ENCODE peak calls at places on chromosomes 7 and 10, in five cellular contexts. Q, I, V, X and P are unnamed samples.
A peak's percentile ranks its signal among the peaks of the same experiment; 100 is the strongest.

GRCh38 chr7:130821864-130822263 is 87.9 kb upstream of the KLF14 start:
- DNase-seq in V (no peak), X (no peak), I (peak; percentile 71), Q (no peak), P (no peak)

GRCh38 chr7:100894860-100895700 is 608 bp downstream of the ACHE start:
- DNase-seq in X (peak; percentile 60), V (peak; percentile 66), I (no peak), Q (peak; percentile 80), P (no peak)

GRCh38 chr7:55570939-55571338 is 1.4 kb downstream of the VOPP1 start:
- DNase-seq in I (peak; percentile 91), Q (no peak), V (no peak), X (no peak), P (peak; percentile 88)

GRCh38 chr7:98366562-98366938 is 34.3 kb downstream of the BAIAP2L1 start:
- DNase-seq in Q (no peak), I (no peak), X (no peak), V (no peak), P (no peak)

GRCh38 chr7:129875745-129876411 is 76.9 kb downstream of the UBE2H start:
- DNase-seq in V (no peak), Q (no peak), X (no peak), I (peak; percentile 84), P (peak; percentile 89)

GRCh38 chr7:138303230-138304070 is 156.6 kb upstream of the TRIM24 start:
- DNase-seq in X (no peak), V (no peak), Q (no peak), I (no peak), P (no peak)

GRCh38 chr10:3935933-3936359 is 150.9 kb upstream of the KLF6 start:
- DNase-seq in V (no peak), I (peak; percentile 48), X (peak; percentile 78), Q (no peak), P (peak; percentile 32)

GRCh38 chr7:49790209-49790608 is 16.8 kb downstream of the VWC2 start:
- DNase-seq in X (no peak), I (no peak), Q (no peak), V (no peak), P (no peak)

DNA sequence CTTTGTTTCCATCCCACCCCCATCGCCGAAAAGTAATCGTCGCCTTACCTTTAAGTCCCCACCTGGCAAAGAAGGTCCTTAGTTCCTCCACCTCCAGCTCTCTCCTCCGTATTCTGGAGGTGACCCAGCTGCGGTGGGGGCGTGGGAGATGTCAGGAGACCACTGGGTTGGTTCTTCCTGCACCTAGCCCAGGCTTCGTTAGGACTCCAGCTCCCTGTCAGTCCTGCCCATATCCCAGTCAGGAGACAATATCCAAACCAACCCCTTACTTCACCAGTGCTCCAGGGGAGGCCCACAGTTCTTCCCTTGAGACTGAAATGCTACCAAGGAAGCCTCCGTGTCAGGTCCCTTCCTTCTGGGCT is 693 bp downstream of the ADIRF start:
- DNase-seq in V (no peak), Q (no peak), X (no peak), I (no peak), P (no peak)
- H3K4me3 ChIP-seq in V (peak overlapping the region; percentile 63), Q (peak overlapping the region; percentile 72), X (peak overlapping the region; percentile 55), I (peak overlapping the region; percentile 74), P (peak overlapping the region; percentile 50)

GRCh38 chr7:32427769-32428291 is 62.4 kb downstream of the LSM5 start:
- DNase-seq in V (peak; percentile 83), I (peak; percentile 79), Q (peak; percentile 86), X (peak; percentile 75), P (peak; percentile 68)

DNA sequence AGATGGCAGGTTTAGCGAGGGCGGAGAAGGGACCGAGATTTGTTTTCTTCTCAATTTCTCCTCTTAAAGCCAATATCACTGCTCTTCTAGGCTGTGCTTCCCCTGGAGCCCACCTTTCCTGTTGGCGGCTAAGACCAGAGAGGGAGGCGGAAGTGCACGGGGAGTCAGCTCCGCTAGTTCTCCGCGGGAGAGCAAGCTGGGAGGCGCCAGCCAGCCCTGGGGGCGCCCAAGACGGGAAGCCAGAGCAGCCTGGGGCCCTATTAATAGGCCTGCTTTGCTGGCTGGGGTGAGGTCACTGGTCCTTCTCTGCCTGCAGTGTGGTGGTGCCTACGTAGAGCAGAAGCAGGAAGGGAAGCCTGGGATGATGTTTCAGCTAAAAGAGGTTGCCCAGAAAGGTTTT is 61.6 kb downstream of the LSM5 start:
- DNase-seq in I (no peak), Q (no peak), V (no peak), X (no peak), P (no peak)
- H3K27me3 ChIP-seq in I (no peaks in the 10 kb centered on the region), Q (peaks cover 40% of the 10 kb centered on the region), V (peaks cover 65% of the 10 kb centered on the region), X (no peaks in the 10 kb centered on the region), P (peaks cover 7% of the 10 kb centered on the region)

DNA sequence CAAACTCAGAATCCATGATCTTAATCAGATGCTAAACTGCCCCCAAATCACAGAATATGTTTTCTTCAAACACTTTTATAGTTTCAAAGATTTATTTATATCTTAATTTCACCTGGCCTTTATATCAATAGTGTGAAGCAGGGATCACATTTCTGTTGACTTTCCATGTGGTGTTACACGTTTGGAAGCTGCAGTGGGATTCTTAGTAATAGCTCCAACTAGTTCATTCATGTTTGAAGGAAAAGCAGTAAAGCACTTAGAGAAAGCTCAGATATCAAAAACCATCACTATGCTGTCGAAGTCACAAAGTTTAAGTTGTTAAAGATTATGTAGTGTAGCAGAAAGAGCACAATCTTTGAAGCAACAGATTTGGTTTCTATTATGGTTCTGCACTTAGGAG is 16.8 kb downstream of the ENO4 start:
- DNase-seq in Q (no peak), V (no peak), X (no peak), I (no peak), P (peak; percentile 72)
- H3K4me3 ChIP-seq in Q (no peak overlapping the region), V (no peak overlapping the region), X (no peak overlapping the region), I (no peak overlapping the region), P (no peak overlapping the region)

DNA sequence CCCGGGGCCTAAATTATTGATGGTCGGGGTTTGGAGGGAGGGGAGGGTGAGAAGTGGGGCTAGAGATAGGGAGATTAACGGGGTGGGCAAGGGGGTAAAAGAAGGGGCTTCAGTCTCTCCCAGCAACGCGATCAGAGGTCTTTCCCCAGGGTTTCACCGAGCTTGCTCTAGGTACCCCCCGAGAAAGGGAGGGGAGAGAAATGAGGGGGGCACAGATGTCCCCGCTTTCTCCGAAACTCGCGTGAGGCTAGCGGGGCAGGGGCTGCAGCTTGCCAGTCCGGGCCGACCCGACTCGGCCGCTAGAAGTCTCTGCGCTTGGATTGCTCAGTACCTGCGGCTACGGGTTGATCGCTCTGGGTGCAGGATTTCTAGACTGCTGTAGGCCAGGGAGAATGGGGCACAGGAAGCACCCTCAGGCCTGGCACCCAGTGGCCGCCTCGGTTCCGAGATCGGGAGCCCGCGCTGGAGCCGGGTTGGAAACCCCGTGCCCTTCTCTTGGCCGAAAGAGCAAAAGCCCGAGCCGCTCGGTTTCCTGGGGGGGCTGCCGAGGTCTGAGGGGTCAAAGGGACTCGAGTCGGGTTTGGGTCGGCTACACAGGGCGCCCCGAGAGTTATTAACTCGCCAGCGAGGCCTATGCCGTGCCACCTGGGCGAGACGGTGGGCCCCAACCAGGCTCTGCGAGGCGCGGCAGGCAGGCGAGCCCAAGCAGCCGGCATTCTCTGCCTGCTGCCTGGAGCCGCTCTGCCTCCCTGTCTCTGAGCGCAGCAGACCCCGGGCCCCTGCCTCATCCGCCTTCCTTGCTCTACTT is 3.1 kb downstream of the PAX2 start:
- DNase-seq in X (no peak), Q (no peak), V (no peak), I (no peak), P (no peak)
- H3K27me3 ChIP-seq in X (no peaks in the 10 kb centered on the region), Q (peaks cover 99% of the 10 kb centered on the region), V (peaks cover 100% of the 10 kb centered on the region), I (peaks cover 80% of the 10 kb centered on the region), P (peaks cover 84% of the 10 kb centered on the region)

DNA sequence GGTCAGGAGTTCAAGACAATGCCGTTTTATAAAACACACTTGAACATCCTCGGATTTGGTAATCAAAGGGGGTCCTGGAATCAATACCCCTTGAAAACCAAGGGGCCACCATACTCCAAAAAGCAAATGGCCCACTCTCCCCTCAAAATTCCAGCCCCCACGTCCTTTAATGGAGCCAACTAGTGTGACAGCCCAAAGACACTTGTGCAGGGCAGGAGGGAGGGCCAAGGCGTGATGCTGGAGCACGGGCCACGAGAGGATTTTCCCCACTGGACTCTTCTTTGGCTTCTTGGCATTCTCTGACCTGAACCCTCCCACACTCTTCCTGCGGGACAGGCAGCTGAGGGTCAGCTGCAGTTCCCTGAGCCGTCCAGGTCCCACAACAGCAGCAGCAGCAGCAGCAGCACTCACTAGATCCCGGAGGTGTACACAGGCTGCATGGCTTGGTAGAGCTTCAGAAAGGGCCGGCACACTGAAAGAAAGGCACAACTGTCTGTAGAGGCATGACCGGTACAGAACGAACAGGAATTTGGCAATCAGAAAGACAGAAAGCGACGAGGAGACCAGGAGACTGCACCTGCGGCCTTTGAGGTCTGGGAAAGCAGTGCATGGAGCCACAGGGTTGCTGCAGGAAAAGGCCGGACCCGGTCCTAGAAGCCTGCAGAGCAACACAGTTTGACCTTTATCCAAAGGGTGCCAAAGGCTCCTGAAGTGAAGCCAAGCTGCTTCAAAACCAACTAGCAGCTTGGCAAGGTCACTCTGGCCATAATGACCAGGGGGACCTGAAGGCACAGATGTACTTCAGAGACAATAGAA is 168.2 kb downstream of the TNS3 start:
- DNase-seq in V (no peak), Q (no peak), X (no peak), I (no peak), P (no peak)
- H3K4me3 ChIP-seq in V (no peak overlapping the region), Q (no peak overlapping the region), X (no peak overlapping the region), I (no peak overlapping the region), P (no peak overlapping the region)

GRCh38 chr10:71218046-71218832 is 5.9 kb downstream of the UNC5B start:
- DNase-seq in V (no peak), I (peak; percentile 84), Q (peak; percentile 47), X (no peak), P (peak; percentile 86)

GRCh38 chr10:71220689-71221540 is 8.5 kb downstream of the UNC5B start:
- DNase-seq in I (no peak), Q (peak; percentile 22), V (no peak), X (no peak), P (no peak)

GRCh38 chr10:71221586-71222202 is 9.3 kb downstream of the UNC5B start:
- DNase-seq in V (no peak), I (no peak), X (no peak), Q (peak; percentile 15), P (no peak)

GRCh38 chr10:71218833-71219120 is 6.4 kb downstream of the UNC5B start:
- DNase-seq in V (no peak), Q (no peak), X (no peak), I (no peak), P (no peak)

DNA sequence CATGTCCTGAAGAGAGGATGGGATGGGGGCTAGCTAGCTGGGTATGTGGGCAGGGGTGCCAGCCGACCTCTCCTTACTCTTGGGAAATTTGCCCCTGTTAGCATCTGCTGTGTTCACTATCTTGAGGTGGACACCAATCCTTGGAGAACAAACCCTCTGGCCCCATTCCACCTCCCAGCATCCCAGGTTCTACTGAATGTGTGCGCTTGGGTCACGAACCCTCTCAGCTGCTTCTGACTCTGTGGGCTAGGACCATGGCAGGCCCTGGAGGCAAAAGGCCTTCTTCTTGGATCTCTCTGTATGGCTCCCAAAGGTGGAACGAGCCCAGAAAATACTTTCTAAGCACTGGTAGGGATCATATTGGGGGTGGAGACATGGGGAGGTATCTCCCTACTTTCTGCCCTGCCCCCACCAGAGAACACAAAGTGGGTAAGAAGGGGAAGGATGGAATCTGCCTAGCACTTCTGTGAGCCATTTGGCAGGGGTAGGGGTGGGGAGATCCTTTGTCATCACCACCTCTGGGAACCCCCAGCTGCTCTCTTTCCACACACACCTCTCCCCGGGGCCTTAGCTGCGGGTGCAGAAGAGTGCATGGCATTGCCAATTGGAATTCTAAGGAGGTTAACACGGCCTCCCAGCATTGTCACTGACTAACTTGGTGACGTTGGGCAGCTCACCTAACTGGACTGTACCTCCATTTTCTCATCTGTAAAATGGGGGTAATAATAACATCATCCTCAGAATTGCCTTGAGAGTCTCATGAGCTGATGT is 7.7 kb downstream of the UNC5B start:
- DNase-seq in X (no peak), V (no peak), Q (peak; percentile 22), I (no peak), P (no peak)
- H3K27me3 ChIP-seq in X (no peaks in the 10 kb centered on the region), V (no peaks in the 10 kb centered on the region), Q (no peaks in the 10 kb centered on the region), I (no peaks in the 10 kb centered on the region), P (no peaks in the 10 kb centered on the region)